ENCODE peak calls at places on chromosomes 5 and 9, in ten cellular contexts. L, S, W, R, F, D, O, N, X and Z are unnamed samples.

GRCh38 chr5:82347213-82347947 is 69.2 kb upstream of the RPS23 start:
- DNase-seq in L (no peak), S (peak; percentile 85), W (peak; percentile 40), R (no peak), F (peak; percentile 69), D (no peak), O (peak; percentile 74), N (peak; percentile 70), X (no peak), Z (no peak)

GRCh38 chr5:31218978-31219377 is 25.5 kb downstream of the CDH6 start:
- DNase-seq in L (no peak), S (no peak), W (no peak), R (no peak), F (no peak), D (peak; percentile 18), O (no peak), N (no peak), X (no peak), Z (no peak)

GRCh38 chr5:2658421-2658820 is 93.1 kb downstream of the IRX2 start:
- DNase-seq in L (no peak), S (no peak), W (no peak), R (no peak), F (no peak), D (no peak), O (no peak), N (no peak), X (no peak), Z (no peak)

GRCh38 chr5:107320851-107321250 is 349.9 kb downstream of the EFNA5 start:
- DNase-seq in L (no peak), S (no peak), W (no peak), R (no peak), F (no peak), D (no peak), O (no peak), N (no peak), X (no peak), Z (no peak)

GRCh38 chr5:154359222-154359583 is 86.6 kb upstream of the SAP30L start:
- DNase-seq in L (no peak), S (no peak), W (no peak), R (no peak), F (no peak), D (no peak), O (no peak), N (peak; percentile 46), X (no peak), Z (no peak)

GRCh38 chr9:125747053-125747764 is at the start of gene PBX3:
- DNase-seq in L (peak; percentile 8), S (peak; percentile 44), W (no peak), R (no peak), F (no peak), D (peak; percentile 86), O (no peak), N (peak; percentile 62), X (peak; percentile 61), Z (no peak)

GRCh38 chr9:124050955-124051354 is 39.4 kb downstream of the LHX2 start:
- DNase-seq in L (no peak), S (no peak), W (no peak), R (no peak), F (no peak), D (no peak), O (no peak), N (no peak), X (no peak), Z (no peak)

GRCh38 chr5:14861123-14861757 is 10.3 kb downstream of the ANKH start:
- DNase-seq in L (no peak), S (no peak), W (no peak), R (no peak), F (no peak), D (no peak), O (no peak), N (no peak), X (no peak), Z (no peak)

GRCh38 chr9:135260776-135261175 is 173.3 kb downstream of the OLFM1 start:
- DNase-seq in L (no peak), S (no peak), W (no peak), R (no peak), F (no peak), D (no peak), O (no peak), N (no peak), X (no peak), Z (no peak)

GRCh38 chr5:32369542-32370155 is 56.9 kb upstream of the MTMR12 start:
- DNase-seq in L (no peak), S (no peak), W (no peak), R (no peak), F (no peak), D (no peak), O (no peak), N (no peak), X (no peak), Z (no peak)

GRCh38 chr5:133775584-133776304 is 163.4 kb upstream of the FSTL4 start:
- DNase-seq in L (no peak), S (no peak), W (no peak), R (no peak), F (no peak), D (no peak), O (no peak), N (no peak), X (no peak), Z (no peak)

GRCh38 chr5:1012316-1012841 is 3.8 kb downstream of the NKD2 start:
- DNase-seq in L (no peak), S (no peak), W (no peak), R (no peak), F (no peak), D (no peak), O (peak; percentile 37), N (peak; percentile 41), X (no peak), Z (no peak)

GRCh38 chr9:107020040-107020530 is 157.1 kb downstream of the ZNF462 start:
- DNase-seq in L (no peak), S (no peak), W (peak; percentile 83), R (no peak), F (peak; percentile 72), D (peak; percentile 79), O (no peak), N (peak; percentile 42), X (no peak), Z (peak; percentile 94)